ENCODE peak calls at places on chromosomes 11 and 22, in nine cellular contexts. Q is WTC11; A is activated CD8-positive, alpha-beta memory T cell treated with anti-CD3 and anti-CD28 coated beads for 1 hour; R is bronchial epithelial cell; O is activated CD8-positive, alpha-beta T cell treated with anti-CD3 and anti-CD28 coated beads, Interleukin-2, amount 10 ng/mL, durations not matched to agents 7 days and 5 days; Y is GOT3; K is GM03348; Z is iPS DF 6.9; U is NCI-H1436 treated with DMSO at 0.1 percent for 48 hours. L is an unnamed sample.

GRCh38 chr11:20669833-20670684 is 673 bp downstream of the NELL1 start:
- DNase-seq in Q (peak), A (no peak), R (no peak), O (no peak), Y (no peak), K (peak), Z (no peak), U (no peak), L (no peak)

GRCh38 chr11:12042215-12042676 is 33.8 kb upstream of the DKK3 start:
- DNase-seq in Q (no peak), A (no peak), R (peak), O (no peak), Y (no peak), K (peak), Z (no peak), U (no peak), L (no peak)

GRCh38 chr22:31124290-31124689 is 1.5 kb downstream of the INPP5J start:
- DNase-seq in Q (no peak), A (no peak), R (no peak), O (no peak), Y (no peak), K (no peak), Z (no peak), U (no peak), L (no peak)

GRCh38 chr22:39289445-39290247 is 29.8 kb downstream of the RPL3 start:
- DNase-seq in Q (no peak), A (no peak), R (no peak), O (no peak), Y (no peak), K (no peak), Z (no peak), U (no peak), L (no peak)

GRCh38 chr22:50252081-50253045 is 1.3 kb upstream of the HDAC10 start:
- DNase-seq in Q (peak), A (no peak), R (peak), O (peak), Y (no peak), K (peak), Z (no peak), U (no peak), L (no peak)

GRCh38 chr22:37010174-37010573 is 9.1 kb downstream of the TST start:
- DNase-seq in Q (no peak), A (no peak), R (no peak), O (no peak), Y (no peak), K (no peak), Z (no peak), U (no peak), L (no peak)

GRCh38 chr11:69086152-69086551 is 37.4 kb downstream of the TPCN2 start:
- DNase-seq in Q (peak), A (no peak), R (no peak), O (no peak), Y (no peak), K (no peak), Z (no peak), U (no peak), L (no peak)

GRCh38 chr11:44028401-44028800 is 19.4 kb upstream of the ACCSL start:
- DNase-seq in Q (no peak), A (no peak), R (no peak), O (no peak), Y (no peak), K (no peak), Z (no peak), U (no peak), L (no peak)

GRCh38 chr11:127003260-127003981 is 2.9 kb upstream of the KIRREL3 start:
- DNase-seq in Q (peak), A (no peak), R (no peak), O (no peak), Y (no peak), K (peak), Z (peak), U (peak), L (no peak)

GRCh38 chr11:8283510-8284272 is 20.0 kb upstream of the LMO1 start:
- DNase-seq in Q (peak), A (no peak), R (no peak), O (no peak), Y (no peak), K (no peak), Z (no peak), U (peak), L (no peak)

GRCh38 chr11:2387266-2387982 is 10.3 kb downstream of the CD81 start:
- DNase-seq in Q (no peak), A (no peak), R (no peak), O (peak), Y (no peak), K (peak), Z (no peak), U (no peak), L (no peak)

GRCh38 chr11:1337647-1338007 is 28.2 kb upstream of the TOLLIP start:
- DNase-seq in Q (no peak), A (no peak), R (no peak), O (peak), Y (no peak), K (no peak), Z (no peak), U (no peak), L (no peak)

GRCh38 chr11:10693509-10694071 is at the start of gene IRAG1:
- DNase-seq in Q (peak), A (no peak), R (no peak), O (no peak), Y (no peak), K (peak), Z (no peak), U (no peak), L (no peak)

GRCh38 chr11:90204832-90205646 is 17.8 kb downstream of the CHORDC1 start:
- DNase-seq in Q (no peak), A (no peak), R (peak), O (no peak), Y (no peak), K (peak), Z (no peak), U (no peak), L (no peak)

L was measured in cerebellar nuclear complex.